ENCODE peak calls at places on chromosomes 2 and 18, in seven cellular contexts. One of them, this sample, is unnamed.

GRCh38 chr2:176075476-176075875 is 8.3 kb downstream of the EVX2 start:
- DNase-seq in right lobe of liver: no peak
- DNase-seq in choroid plexus epithelial cell: no peak
- DNase-seq in GM12865: no peak
- DNase-seq in GM23338: peak; percentile 87
- DNase-seq in epithelial cell of esophagus: no peak
- DNase-seq in left ventricle myocardium inferior: no peak
- DNase-seq in this sample: no peak

GRCh38 chr2:68320118-68320641 is 431 bp upstream of the CNRIP1 start:
- DNase-seq in choroid plexus epithelial cell: peak; percentile 14
- DNase-seq in left ventricle myocardium inferior: no peak
- DNase-seq in GM23338: peak; percentile 87
- DNase-seq in epithelial cell of esophagus: peak; percentile 59
- DNase-seq in GM12865: no peak
- DNase-seq in right lobe of liver: no peak
- DNase-seq in this sample: no peak

GRCh38 chr18:74529811-74530583 is 4.3 kb upstream of the CNDP1 start:
- DNase-seq in choroid plexus epithelial cell: no peak
- DNase-seq in left ventricle myocardium inferior: no peak
- DNase-seq in GM23338: no peak
- DNase-seq in epithelial cell of esophagus: no peak
- DNase-seq in right lobe of liver: peak; percentile 42
- DNase-seq in GM12865: no peak
- DNase-seq in this sample: no peak

GRCh38 chr18:70523035-70523797 is 234.4 kb downstream of the SOCS6 start:
- DNase-seq in left ventricle myocardium inferior: no peak
- DNase-seq in choroid plexus epithelial cell: no peak
- DNase-seq in right lobe of liver: no peak
- DNase-seq in GM23338: no peak
- DNase-seq in GM12865: no peak
- DNase-seq in epithelial cell of esophagus: no peak
- DNase-seq in this sample: no peak

GRCh38 chr2:26574900-26575560 is 66.1 kb downstream of the CIB4 start:
- DNase-seq in GM23338: no peak
- DNase-seq in left ventricle myocardium inferior: no peak
- DNase-seq in choroid plexus epithelial cell: no peak
- DNase-seq in right lobe of liver: peak; percentile 37
- DNase-seq in epithelial cell of esophagus: no peak
- DNase-seq in GM12865: no peak
- DNase-seq in this sample: no peak

GRCh38 chr18:50306944-50307343 is 19.5 kb upstream of the CXXC1 start:
- DNase-seq in left ventricle myocardium inferior: no peak
- DNase-seq in epithelial cell of esophagus: no peak
- DNase-seq in choroid plexus epithelial cell: peak; percentile 73
- DNase-seq in GM12865: no peak
- DNase-seq in GM23338: peak; percentile 21
- DNase-seq in right lobe of liver: no peak
- DNase-seq in this sample: no peak

GRCh38 chr2:112345030-112346027 is 69.9 kb downstream of the ZC3H6 start:
- DNase-seq in GM12865: no peak
- DNase-seq in choroid plexus epithelial cell: no peak
- DNase-seq in GM23338: peak; percentile 29
- DNase-seq in left ventricle myocardium inferior: no peak
- DNase-seq in epithelial cell of esophagus: no peak
- DNase-seq in right lobe of liver: no peak
- DNase-seq in this sample: no peak

GRCh38 chr2:23475036-23475435 is 90.1 kb downstream of the KLHL29 start:
- DNase-seq in right lobe of liver: no peak
- DNase-seq in left ventricle myocardium inferior: no peak
- DNase-seq in GM12865: no peak
- DNase-seq in choroid plexus epithelial cell: no peak
- DNase-seq in epithelial cell of esophagus: no peak
- DNase-seq in GM23338: peak; percentile 66
- DNase-seq in this sample: no peak

GRCh38 chr18:50044402-50044801 is 150.5 kb downstream of the MYO5B start:
- DNase-seq in choroid plexus epithelial cell: no peak
- DNase-seq in right lobe of liver: no peak
- DNase-seq in GM12865: no peak
- DNase-seq in epithelial cell of esophagus: no peak
- DNase-seq in GM23338: peak; percentile 57
- DNase-seq in left ventricle myocardium inferior: no peak
- DNase-seq in this sample: no peak

GRCh38 chr2:20042531-20042930 is 8.9 kb downstream of the LAPTM4A start:
- DNase-seq in right lobe of liver: no peak
- DNase-seq in choroid plexus epithelial cell: peak; percentile 46
- DNase-seq in GM23338: no peak
- DNase-seq in GM12865: no peak
- DNase-seq in epithelial cell of esophagus: peak; percentile 10
- DNase-seq in left ventricle myocardium inferior: no peak
- DNase-seq in this sample: no peak

GRCh38 chr2:81658227-81658626 is 1353.7 kb upstream of the LRRTM1 start:
- DNase-seq in GM12865: no peak
- DNase-seq in choroid plexus epithelial cell: no peak
- DNase-seq in epithelial cell of esophagus: peak; percentile 46
- DNase-seq in left ventricle myocardium inferior: no peak
- DNase-seq in GM23338: no peak
- DNase-seq in right lobe of liver: no peak
- DNase-seq in this sample: peak; percentile 52

GRCh38 chr2:190210471-190210870 is 109.2 kb downstream of the HIBCH start:
- DNase-seq in right lobe of liver: no peak
- DNase-seq in choroid plexus epithelial cell: no peak
- DNase-seq in epithelial cell of esophagus: no peak
- DNase-seq in GM12865: no peak
- DNase-seq in GM23338: no peak
- DNase-seq in left ventricle myocardium inferior: no peak
- DNase-seq in this sample: no peak

GRCh38 chr2:84980263-84980983 is 9.5 kb downstream of the KCMF1 start:
- DNase-seq in GM12865: no peak
- DNase-seq in choroid plexus epithelial cell: no peak
- DNase-seq in GM23338: peak; percentile 35
- DNase-seq in right lobe of liver: no peak
- DNase-seq in epithelial cell of esophagus: no peak
- DNase-seq in left ventricle myocardium inferior: no peak
- DNase-seq in this sample: no peak
- TF ChIP-seq CTCF in GM12865: no peak
- TF ChIP-seq CTCF in choroid plexus epithelial cell: no peak
- TF ChIP-seq CTCF in GM23338: no peak
- TF ChIP-seq CTCF in right lobe of liver: no peak
- TF ChIP-seq CTCF in epithelial cell of esophagus: no peak
- TF ChIP-seq CTCF in left ventricle myocardium inferior: no peak
- TF ChIP-seq CTCF in this sample: no peak

DNA sequence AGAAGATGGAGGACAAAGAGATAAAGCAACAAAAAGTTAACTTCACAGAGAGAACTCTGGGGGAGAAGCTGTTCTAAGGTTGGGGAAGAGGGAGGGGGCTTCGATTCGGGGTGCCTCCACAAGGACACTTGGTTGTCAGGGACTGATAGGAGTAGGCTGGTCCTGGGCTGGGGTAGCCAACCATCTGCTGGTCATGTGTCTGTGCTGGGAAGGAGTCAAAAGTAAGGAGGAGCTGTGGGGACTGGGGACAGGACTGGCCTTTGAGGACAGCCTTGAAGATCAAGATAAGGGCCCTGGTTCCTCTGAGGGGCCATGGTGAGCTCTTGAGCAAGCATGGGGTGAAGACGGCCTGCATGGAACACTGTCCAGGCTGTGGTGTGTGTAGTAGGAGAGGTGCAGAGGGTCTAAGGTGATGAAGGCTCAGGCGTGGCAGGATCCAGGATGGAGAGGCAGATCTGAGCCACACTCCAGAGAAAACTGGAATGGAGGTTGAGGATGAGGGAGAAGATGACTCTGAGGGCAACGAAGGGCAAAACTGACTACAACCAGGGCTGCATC is 1.7 kb downstream of the CYP27A1 start:
- DNase-seq in left ventricle myocardium inferior: no peak
- DNase-seq in choroid plexus epithelial cell: no peak
- DNase-seq in GM12865: no peak
- DNase-seq in GM23338: no peak
- DNase-seq in epithelial cell of esophagus: no peak
- DNase-seq in right lobe of liver: no peak
- DNase-seq in this sample: no peak
- H3K4me3 ChIP-seq in left ventricle myocardium inferior: peak overlapping the region; percentile 80
- H3K4me3 ChIP-seq in choroid plexus epithelial cell: no peak overlapping the region
- H3K4me3 ChIP-seq in GM12865: no peak overlapping the region
- H3K4me3 ChIP-seq in GM23338: no peak overlapping the region
- H3K4me3 ChIP-seq in epithelial cell of esophagus: no peak overlapping the region
- H3K4me3 ChIP-seq in right lobe of liver: peak overlapping the region; percentile 87
- H3K4me3 ChIP-seq in this sample: peak overlapping the region; percentile 76

GRCh38 chr2:137910641-137911040 is 53.6 kb upstream of the HNMT start:
- DNase-seq in left ventricle myocardium inferior: no peak
- DNase-seq in choroid plexus epithelial cell: peak; percentile 56
- DNase-seq in right lobe of liver: no peak
- DNase-seq in GM23338: peak; percentile 38
- DNase-seq in epithelial cell of esophagus: peak; percentile 24
- DNase-seq in GM12865: peak; percentile 12
- DNase-seq in this sample: no peak
- TF ChIP-seq CTCF in left ventricle myocardium inferior: peak; percentile 75
- TF ChIP-seq CTCF in choroid plexus epithelial cell: peak; percentile 54
- TF ChIP-seq CTCF in right lobe of liver: peak; percentile 75
- TF ChIP-seq CTCF in GM23338: peak; percentile 82
- TF ChIP-seq CTCF in epithelial cell of esophagus: peak; percentile 37
- TF ChIP-seq CTCF in GM12865: peak; percentile 21
- TF ChIP-seq CTCF in this sample: peak; percentile 53

GRCh38 chr2:144889348-144889747 is 369.4 kb upstream of the ZEB2 start:
- DNase-seq in GM12865: no peak
- DNase-seq in right lobe of liver: no peak
- DNase-seq in GM23338: no peak
- DNase-seq in left ventricle myocardium inferior: no peak
- DNase-seq in choroid plexus epithelial cell: no peak
- DNase-seq in epithelial cell of esophagus: no peak
- DNase-seq in this sample: no peak

GRCh38 chr2:144890828-144891227 is 370.9 kb upstream of the ZEB2 start:
- DNase-seq in epithelial cell of esophagus: peak; percentile 58
- DNase-seq in right lobe of liver: no peak
- DNase-seq in GM23338: peak; percentile 27
- DNase-seq in GM12865: peak; percentile 4
- DNase-seq in left ventricle myocardium inferior: no peak
- DNase-seq in choroid plexus epithelial cell: peak; percentile 81
- DNase-seq in this sample: peak; percentile 31

GRCh38 chr2:144894612-144895300 is 374.8 kb upstream of the ZEB2 start:
- DNase-seq in GM12865: no peak
- DNase-seq in choroid plexus epithelial cell: no peak
- DNase-seq in GM23338: peak; percentile 78
- DNase-seq in epithelial cell of esophagus: no peak
- DNase-seq in left ventricle myocardium inferior: no peak
- DNase-seq in right lobe of liver: no peak
- DNase-seq in this sample: no peak
- H3K4me3 ChIP-seq in GM12865: no peak overlapping the region
- H3K4me3 ChIP-seq in choroid plexus epithelial cell: no peak overlapping the region
- H3K4me3 ChIP-seq in GM23338: peak overlapping the region; percentile 13
- H3K4me3 ChIP-seq in epithelial cell of esophagus: no peak overlapping the region
- H3K4me3 ChIP-seq in left ventricle myocardium inferior: no peak overlapping the region
- H3K4me3 ChIP-seq in right lobe of liver: no peak overlapping the region
- H3K4me3 ChIP-seq in this sample: no peak overlapping the region

GRCh38 chr2:121717529-121717928 is 19.1 kb downstream of the NIFK start:
- DNase-seq in choroid plexus epithelial cell: no peak
- DNase-seq in right lobe of liver: no peak
- DNase-seq in GM23338: no peak
- DNase-seq in GM12865: no peak
- DNase-seq in epithelial cell of esophagus: no peak
- DNase-seq in left ventricle myocardium inferior: no peak
- DNase-seq in this sample: no peak
- TF ChIP-seq CTCF in choroid plexus epithelial cell: no peak
- TF ChIP-seq CTCF in right lobe of liver: no peak
- TF ChIP-seq CTCF in GM23338: no peak
- TF ChIP-seq CTCF in GM12865: no peak
- TF ChIP-seq CTCF in epithelial cell of esophagus: no peak
- TF ChIP-seq CTCF in left ventricle myocardium inferior: no peak
- TF ChIP-seq CTCF in this sample: no peak

DNA sequence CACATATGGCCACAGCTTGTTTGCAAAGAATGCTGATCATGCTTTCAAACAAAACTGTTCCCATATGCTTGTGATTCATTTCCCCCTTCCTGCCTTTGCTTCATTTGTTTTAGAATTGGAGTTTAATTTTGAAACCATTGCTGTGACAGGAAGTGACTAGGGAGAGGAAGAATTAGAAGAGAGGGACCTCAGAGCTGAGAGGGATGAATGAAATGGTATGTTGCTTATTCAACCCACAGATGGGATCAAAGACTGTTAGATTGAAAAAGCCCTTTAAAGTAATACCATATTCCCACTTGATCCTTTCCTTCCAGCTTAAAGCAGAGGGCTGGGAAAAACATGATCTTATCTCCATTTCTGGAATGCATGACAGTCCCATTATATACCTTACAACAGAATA is 106.2 kb upstream of the RNF152 start:
- DNase-seq in GM23338: no peak
- DNase-seq in choroid plexus epithelial cell: peak; percentile 68
- DNase-seq in GM12865: no peak
- DNase-seq in left ventricle myocardium inferior: no peak
- DNase-seq in right lobe of liver: no peak
- DNase-seq in epithelial cell of esophagus: peak; percentile 67
- DNase-seq in this sample: no peak
- H3K4me3 ChIP-seq in GM23338: no peak overlapping the region
- H3K4me3 ChIP-seq in choroid plexus epithelial cell: no peak overlapping the region
- H3K4me3 ChIP-seq in GM12865: no peak overlapping the region
- H3K4me3 ChIP-seq in left ventricle myocardium inferior: no peak overlapping the region
- H3K4me3 ChIP-seq in right lobe of liver: no peak overlapping the region
- H3K4me3 ChIP-seq in epithelial cell of esophagus: no peak overlapping the region
- H3K4me3 ChIP-seq in this sample: no peak overlapping the region

DNA sequence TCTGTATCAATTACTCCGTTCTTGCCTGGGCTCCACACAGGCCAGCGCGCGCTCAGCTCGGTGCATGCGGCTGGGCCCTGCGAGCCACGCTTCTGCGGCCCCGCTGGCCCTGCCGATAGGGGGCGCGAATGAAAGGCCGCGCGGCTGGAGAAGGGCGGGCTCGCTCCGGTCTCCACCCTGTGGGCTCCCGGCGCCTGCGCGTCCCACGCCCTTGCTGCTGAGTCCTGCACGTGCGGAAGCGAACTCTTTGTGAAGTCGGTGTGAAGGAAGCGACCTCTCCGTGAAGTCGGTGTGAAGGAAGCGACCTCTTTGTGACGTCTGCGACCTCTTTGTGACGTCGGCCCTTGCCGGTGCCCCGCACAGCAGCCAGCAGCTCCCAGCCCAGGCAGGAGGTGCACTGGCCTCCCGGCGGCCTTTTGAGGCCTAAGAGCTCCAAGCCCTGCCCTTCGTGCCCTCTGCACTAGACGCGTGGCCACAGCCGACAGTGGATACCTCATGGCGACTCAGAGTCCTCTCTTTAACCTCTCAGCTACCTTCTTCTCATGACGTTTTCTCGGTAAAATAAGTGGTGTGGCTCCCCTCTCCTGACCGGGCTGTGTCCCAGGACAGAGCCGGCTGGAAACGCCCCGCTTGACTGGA is 391.9 kb upstream of the RAB6C start:
- DNase-seq in GM12865: no peak
- DNase-seq in right lobe of liver: no peak
- DNase-seq in left ventricle myocardium inferior: no peak
- DNase-seq in choroid plexus epithelial cell: no peak
- DNase-seq in epithelial cell of esophagus: no peak
- DNase-seq in GM23338: peak; percentile 84
- DNase-seq in this sample: no peak
- TF ChIP-seq CTCF in GM12865: no peak
- TF ChIP-seq CTCF in right lobe of liver: no peak
- TF ChIP-seq CTCF in left ventricle myocardium inferior: peak; percentile 17
- TF ChIP-seq CTCF in choroid plexus epithelial cell: no peak
- TF ChIP-seq CTCF in epithelial cell of esophagus: no peak
- TF ChIP-seq CTCF in GM23338: peak; percentile 56
- TF ChIP-seq CTCF in this sample: no peak